ENCODE peak calls at places on chromosomes 6 and 20, in four cellular contexts. One of them, this sample, is unnamed.

GRCh38 chr6:110554966-110555460 is 78.6 kb upstream of the SLC22A16 start:
- DNase-seq in T-helper 17 cell: no peak
- DNase-seq in omental fat pad: no peak
- DNase-seq in hippocampal formation: peak; percentile 80
- DNase-seq in this sample: no peak

GRCh38 chr20:11091496-11091895 is 417.7 kb upstream of the JAG1 start:
- DNase-seq in hippocampal formation: no peak
- DNase-seq in omental fat pad: no peak
- DNase-seq in T-helper 17 cell: no peak
- DNase-seq in this sample: no peak

GRCh38 chr20:37969949-37970855 is 63.1 kb downstream of the TTI1 start:
- DNase-seq in hippocampal formation: no peak
- DNase-seq in omental fat pad: no peak
- DNase-seq in T-helper 17 cell: no peak
- DNase-seq in this sample: no peak

GRCh38 chr6:107132330-107132954 is 17.1 kb upstream of the BEND3 start:
- DNase-seq in hippocampal formation: no peak
- DNase-seq in omental fat pad: no peak
- DNase-seq in T-helper 17 cell: no peak
- DNase-seq in this sample: peak; percentile 55

GRCh38 chr6:38489951-38490350 is 149.8 kb downstream of the BTBD9 start:
- DNase-seq in omental fat pad: no peak
- DNase-seq in T-helper 17 cell: no peak
- DNase-seq in hippocampal formation: no peak
- DNase-seq in this sample: no peak

GRCh38 chr20:63698739-63699465 is 2.5 kb downstream of the TNFRSF6B start:
- DNase-seq in omental fat pad: no peak
- DNase-seq in hippocampal formation: no peak
- DNase-seq in T-helper 17 cell: no peak
- DNase-seq in this sample: peak; percentile 91

GRCh38 chr6:35633579-35634089 is 55.1 kb downstream of the FKBP5 start:
- DNase-seq in T-helper 17 cell: no peak
- DNase-seq in hippocampal formation: no peak
- DNase-seq in omental fat pad: no peak
- DNase-seq in this sample: no peak

GRCh38 chr20:561437-562231 is 18.0 kb upstream of the CSNK2A1 start:
- DNase-seq in T-helper 17 cell: no peak
- DNase-seq in omental fat pad: no peak
- DNase-seq in hippocampal formation: peak; percentile 42
- DNase-seq in this sample: peak; percentile 82

GRCh38 chr6:44219053-44219814 is 2.5 kb downstream of the MYMX start:
- DNase-seq in omental fat pad: no peak
- DNase-seq in hippocampal formation: peak; percentile 54
- DNase-seq in T-helper 17 cell: no peak
- DNase-seq in this sample: peak; percentile 84

GRCh38 chr6:48764261-48764660 is 653.3 kb upstream of the PTCHD4 start:
- DNase-seq in omental fat pad: no peak
- DNase-seq in T-helper 17 cell: no peak
- DNase-seq in hippocampal formation: no peak
- DNase-seq in this sample: no peak

GRCh38 chr6:136250686-136251008 is 536 bp upstream of the MTFR2 start:
- DNase-seq in T-helper 17 cell: no peak
- DNase-seq in omental fat pad: no peak
- DNase-seq in hippocampal formation: no peak
- DNase-seq in this sample: no peak

GRCh38 chr6:38796006-38796405 is 80.9 kb downstream of the DNAH8 start:
- DNase-seq in T-helper 17 cell: no peak
- DNase-seq in hippocampal formation: no peak
- DNase-seq in omental fat pad: no peak
- DNase-seq in this sample: no peak

GRCh38 chr20:24672886-24673677 is 203.7 kb downstream of the SYNDIG1 start:
- DNase-seq in hippocampal formation: no peak
- DNase-seq in omental fat pad: no peak
- DNase-seq in T-helper 17 cell: no peak
- DNase-seq in this sample: peak; percentile 47

GRCh38 chr6:156016186-156016976 is 560.7 kb upstream of the NOX3 start:
- DNase-seq in omental fat pad: no peak
- DNase-seq in hippocampal formation: no peak
- DNase-seq in T-helper 17 cell: no peak
- DNase-seq in this sample: no peak

GRCh38 chr20:50133474-50134217 is 19.9 kb downstream of the PEDS1 start:
- DNase-seq in T-helper 17 cell: no peak
- DNase-seq in omental fat pad: no peak
- DNase-seq in hippocampal formation: no peak
- DNase-seq in this sample: no peak

GRCh38 chr20:6074145-6074561 is 20.3 kb upstream of the LRRN4 start:
- DNase-seq in hippocampal formation: no peak
- DNase-seq in omental fat pad: no peak
- DNase-seq in T-helper 17 cell: no peak
- DNase-seq in this sample: peak; percentile 33

GRCh38 chr6:3213334-3213695 is 14.1 kb downstream of the TUBB2B start:
- DNase-seq in omental fat pad: no peak
- DNase-seq in T-helper 17 cell: no peak
- DNase-seq in hippocampal formation: no peak
- DNase-seq in this sample: no peak

GRCh38 chr20:53274365-53274764 is 302.2 kb downstream of the TSHZ2 start:
- DNase-seq in omental fat pad: no peak
- DNase-seq in hippocampal formation: no peak
- DNase-seq in T-helper 17 cell: no peak
- DNase-seq in this sample: no peak

GRCh38 chr20:2986466-2986865 is 57.0 kb upstream of the GNRH2 start:
- DNase-seq in hippocampal formation: no peak
- DNase-seq in T-helper 17 cell: no peak
- DNase-seq in omental fat pad: no peak
- DNase-seq in this sample: no peak

GRCh38 chr6:139539852-139540251 is 165.4 kb upstream of the CITED2 start:
- DNase-seq in T-helper 17 cell: no peak
- DNase-seq in omental fat pad: no peak
- DNase-seq in hippocampal formation: no peak
- DNase-seq in this sample: peak; percentile 82

GRCh38 chr6:15663057-15663638 is 320 bp upstream of the DTNBP1 start:
- DNase-seq in T-helper 17 cell: no peak
- DNase-seq in omental fat pad: no peak
- DNase-seq in hippocampal formation: no peak
- DNase-seq in this sample: peak; percentile 69

GRCh38 chr20:55316753-55317152 is 688.6 kb downstream of the CBLN4 start:
- DNase-seq in hippocampal formation: no peak
- DNase-seq in T-helper 17 cell: no peak
- DNase-seq in omental fat pad: no peak
- DNase-seq in this sample: no peak

GRCh38 chr6:4575724-4576123 is 200.5 kb upstream of the CDYL start:
- DNase-seq in T-helper 17 cell: no peak
- DNase-seq in hippocampal formation: no peak
- DNase-seq in omental fat pad: no peak
- DNase-seq in this sample: no peak

This sample was measured in RKO.